ENCODE peak calls at places on chromosomes 3 and 15, in seven cellular contexts. One of them, this sample, is unnamed.

GRCh38 chr15:44243146-44243545 is 45.4 kb upstream of the GOLM2 start:
- DNase-seq in CD8-positive, alpha-beta memory T cell: no peak
- DNase-seq in activated CD4-positive, CD25-positive, alpha-beta regulatory T cell: no peak
- DNase-seq in hippocampal formation: no peak
- DNase-seq in AG20443: no peak
- DNase-seq in WTC11: no peak
- DNase-seq in putamen: no peak
- DNase-seq in this sample: no peak

GRCh38 chr15:39589815-39590644 is 9.2 kb downstream of the THBS1 start:
- DNase-seq in hippocampal formation: no peak
- DNase-seq in AG20443: no peak
- DNase-seq in WTC11: no peak
- DNase-seq in CD8-positive, alpha-beta memory T cell: no peak
- DNase-seq in activated CD4-positive, CD25-positive, alpha-beta regulatory T cell: no peak
- DNase-seq in putamen: no peak
- DNase-seq in this sample: no peak

GRCh38 chr3:72041531-72041930 is 256.6 kb upstream of the PROK2 start:
- DNase-seq in CD8-positive, alpha-beta memory T cell: no peak
- DNase-seq in AG20443: peak
- DNase-seq in putamen: peak
- DNase-seq in hippocampal formation: peak
- DNase-seq in WTC11: no peak
- DNase-seq in activated CD4-positive, CD25-positive, alpha-beta regulatory T cell: no peak
- DNase-seq in this sample: no peak

GRCh38 chr15:58469432-58470353 is 37.9 kb downstream of the LIPC start:
- DNase-seq in hippocampal formation: no peak
- DNase-seq in AG20443: peak
- DNase-seq in activated CD4-positive, CD25-positive, alpha-beta regulatory T cell: no peak
- DNase-seq in CD8-positive, alpha-beta memory T cell: no peak
- DNase-seq in WTC11: no peak
- DNase-seq in putamen: no peak
- DNase-seq in this sample: no peak

GRCh38 chr3:128845695-128846491 is 33.5 kb upstream of the ACAD9 start:
- DNase-seq in putamen: peak
- DNase-seq in WTC11: peak
- DNase-seq in hippocampal formation: peak
- DNase-seq in AG20443: peak
- DNase-seq in CD8-positive, alpha-beta memory T cell: peak
- DNase-seq in activated CD4-positive, CD25-positive, alpha-beta regulatory T cell: peak
- DNase-seq in this sample: peak

GRCh38 chr15:61220125-61220524 is 9.0 kb downstream of the RORA start:
- DNase-seq in activated CD4-positive, CD25-positive, alpha-beta regulatory T cell: no peak
- DNase-seq in WTC11: no peak
- DNase-seq in AG20443: no peak
- DNase-seq in putamen: no peak
- DNase-seq in hippocampal formation: no peak
- DNase-seq in CD8-positive, alpha-beta memory T cell: no peak
- DNase-seq in this sample: no peak

GRCh38 chr15:50751394-50751793 is 14.1 kb downstream of the SPPL2A start:
- DNase-seq in activated CD4-positive, CD25-positive, alpha-beta regulatory T cell: no peak
- DNase-seq in AG20443: no peak
- DNase-seq in WTC11: no peak
- DNase-seq in CD8-positive, alpha-beta memory T cell: no peak
- DNase-seq in hippocampal formation: no peak
- DNase-seq in putamen: no peak
- DNase-seq in this sample: no peak

GRCh38 chr3:94927175-94927574 is 864.3 kb downstream of the NSUN3 start:
- DNase-seq in putamen: no peak
- DNase-seq in WTC11: no peak
- DNase-seq in activated CD4-positive, CD25-positive, alpha-beta regulatory T cell: no peak
- DNase-seq in hippocampal formation: no peak
- DNase-seq in AG20443: no peak
- DNase-seq in CD8-positive, alpha-beta memory T cell: no peak
- DNase-seq in this sample: no peak

GRCh38 chr3:141647562-141647915 is 90.6 kb upstream of the RNF7 start:
- DNase-seq in hippocampal formation: no peak
- DNase-seq in AG20443: no peak
- DNase-seq in WTC11: no peak
- DNase-seq in putamen: no peak
- DNase-seq in CD8-positive, alpha-beta memory T cell: no peak
- DNase-seq in activated CD4-positive, CD25-positive, alpha-beta regulatory T cell: no peak
- DNase-seq in this sample: no peak

GRCh38 chr15:28889346-28889745 is 3.6 kb downstream of the APBA2 start:
- DNase-seq in CD8-positive, alpha-beta memory T cell: no peak
- DNase-seq in activated CD4-positive, CD25-positive, alpha-beta regulatory T cell: no peak
- DNase-seq in hippocampal formation: no peak
- DNase-seq in AG20443: no peak
- DNase-seq in putamen: no peak
- DNase-seq in WTC11: no peak
- DNase-seq in this sample: no peak

This sample was measured in osteocyte.